ENCODE peak calls at places on chromosome 1, in five cellular contexts. R is transverse colon; C is AG04449; J is gastrocnemius medialis; N is CD8-positive, alpha-beta T cell. E is an unnamed sample.
A peak's percentile ranks its signal among the peaks of the same experiment; 100 is the strongest.

GRCh38 chr1:58815680-58816071 is 31.8 kb upstream of the JUN start:
- DNase-seq in R (peak; percentile 77), C (no peak), J (peak; percentile 4), N (no peak), E (peak; percentile 62)

GRCh38 chr1:81827942-81828341 is 27.2 kb downstream of the ADGRL2 start:
- DNase-seq in R (no peak), C (no peak), J (no peak), N (no peak), E (no peak)

GRCh38 chr1:35112668-35113067 is 33.5 kb downstream of the ZMYM1 start:
- DNase-seq in R (no peak), C (no peak), J (no peak), N (no peak), E (no peak)

GRCh38 chr1:56034847-56035483 is 544.4 kb downstream of the PLPP3 start:
- DNase-seq in R (no peak), C (no peak), J (no peak), N (no peak), E (no peak)

GRCh38 chr1:107244734-107245495 is 104.1 kb downstream of the NTNG1 start:
- DNase-seq in R (no peak), C (no peak), J (no peak), N (no peak), E (no peak)

GRCh38 chr1:46862348-46862747 is 63.5 kb downstream of the CYP4B1 start:
- DNase-seq in R (no peak), C (no peak), J (no peak), N (no peak), E (no peak)

GRCh38 chr1:228314658-228315483 is 91.8 kb downstream of the TRIM11 start:
- DNase-seq in R (no peak), C (no peak), J (peak; percentile 55), N (no peak), E (no peak)

GRCh38 chr1:114585221-114585620 is 3.8 kb upstream of the BCAS2 start:
- DNase-seq in R (no peak), C (peak; percentile 7), J (no peak), N (no peak), E (no peak)

GRCh38 chr1:218755128-218755527 is 410.0 kb downstream of the TGFB2 start:
- DNase-seq in R (no peak), C (no peak), J (no peak), N (no peak), E (no peak)

GRCh38 chr1:233394860-233395717 is 67.6 kb downstream of the MAP3K21 start:
- DNase-seq in R (no peak), C (peak; percentile 10), J (no peak), N (no peak), E (peak; percentile 81)

GRCh38 chr1:228989992-228990827 is 254.9 kb downstream of the RHOU start:
- DNase-seq in R (peak; percentile 49), C (no peak), J (peak; percentile 57), N (no peak), E (no peak)

GRCh38 chr1:180198186-180198585 is 31.9 kb upstream of the LHX4 start:
- DNase-seq in R (no peak), C (no peak), J (no peak), N (no peak), E (peak; percentile 14)

GRCh38 chr1:93979718-93980319 is 70.6 kb upstream of the GCLM start:
- DNase-seq in R (peak; percentile 54), C (no peak), J (no peak), N (no peak), E (no peak)

GRCh38 chr1:172177849-172178248 is 242.6 kb upstream of the C1orf105 start:
- DNase-seq in R (no peak), C (no peak), J (no peak), N (no peak), E (no peak)

GRCh38 chr1:239367417-239367816 is 19.0 kb upstream of the CHRM3 start:
- DNase-seq in R (no peak), C (no peak), J (no peak), N (no peak), E (no peak)

GRCh38 chr1:111241797-111242196 is 14.3 kb downstream of the CHI3L2 start:
- DNase-seq in R (no peak), C (no peak), J (no peak), N (no peak), E (no peak)

GRCh38 chr1:1599919-1600860 is at the start of gene FNDC10:
- DNase-seq in R (no peak), C (no peak), J (no peak), N (peak; percentile 22), E (no peak)

GRCh38 chr1:184272178-184272866 is 114.5 kb upstream of the C1orf21 start:
- DNase-seq in R (no peak), C (no peak), J (no peak), N (no peak), E (no peak)

GRCh38 chr1:211948377-211948776 is 87.0 kb downstream of the INTS7 start:
- DNase-seq in R (no peak), C (no peak), J (no peak), N (no peak), E (no peak)

GRCh38 chr1:47812848-47813508 is 184.2 kb downstream of the TRABD2B start:
- DNase-seq in R (no peak), C (no peak), J (no peak), N (no peak), E (no peak)

GRCh38 chr1:85121744-85122143 is 73.4 kb upstream of the MCOLN3 start:
- DNase-seq in R (no peak), C (no peak), J (no peak), N (no peak), E (no peak)

GRCh38 chr1:18515120-18515667 is 34.5 kb downstream of the KLHDC7A start:
- DNase-seq in R (no peak), C (no peak), J (no peak), N (no peak), E (no peak)

GRCh38 chr1:233945573-233945972 is 41.1 kb downstream of the SLC35F3 start:
- DNase-seq in R (no peak), C (no peak), J (no peak), N (no peak), E (peak; percentile 21)

GRCh38 chr1:70205076-70205436 is 323 bp downstream of the LRRC40 start:
- DNase-seq in R (no peak), C (no peak), J (no peak), N (no peak), E (peak; percentile 3)

GRCh38 chr1:42165511-42166210 is 1.1 kb upstream of the GUCA2A start:
- DNase-seq in R (peak; percentile 94), C (no peak), J (no peak), N (no peak), E (peak; percentile 89)

GRCh38 chr1:202234331-202235002 is 40.9 kb downstream of the LGR6 start:
- DNase-seq in R (no peak), C (peak; percentile 49), J (no peak), N (no peak), E (no peak)

GRCh38 chr1:87279966-87280535 is 48.6 kb upstream of the LMO4 start:
- DNase-seq in R (no peak), C (no peak), J (no peak), N (no peak), E (peak; percentile 16)

GRCh38 chr1:183019860-183020259 is 3.4 kb upstream of the LAMC1 start:
- DNase-seq in R (no peak), C (no peak), J (no peak), N (no peak), E (peak; percentile 71)

GRCh38 chr1:99877568-99877967 is 27.4 kb downstream of the AGL start:
- DNase-seq in R (no peak), C (no peak), J (no peak), N (no peak), E (no peak)

GRCh38 chr1:14756617-14757259 is 158.3 kb downstream of the KAZN start:
- DNase-seq in R (no peak), C (no peak), J (no peak), N (no peak), E (no peak)

GRCh38 chr1:46333300-46334029 is 7.1 kb upstream of the NSUN4 start:
- DNase-seq in R (no peak), C (no peak), J (no peak), N (no peak), E (peak; percentile 49)

DNA sequence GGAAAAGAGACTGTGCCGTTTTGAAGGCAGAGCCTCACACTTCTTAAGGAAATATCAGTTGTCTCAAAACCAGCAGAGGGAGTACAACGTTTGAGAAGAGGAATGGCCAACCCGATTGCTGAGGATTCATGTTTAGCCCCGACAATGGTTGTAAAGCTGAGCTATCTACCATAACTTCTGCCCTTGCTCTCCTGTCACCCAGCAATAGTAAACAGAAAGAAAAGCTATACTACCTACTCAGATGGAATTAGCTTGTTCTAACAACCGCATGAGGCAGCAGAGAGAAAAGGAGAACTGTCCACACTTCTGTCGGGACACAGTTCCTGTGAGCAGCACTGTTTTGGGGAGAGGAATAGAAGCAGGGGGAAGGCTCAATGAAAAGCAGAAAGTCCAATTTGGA is 91.2 kb downstream of the SLC45A1 start:
- DNase-seq in R (peak; percentile 30), C (no peak), J (no peak), N (no peak), E (peak; percentile 14)
- TF ChIP-seq CTCF in R (peak; percentile 75), C (peak; percentile 35), J (no peak), N (peak; percentile 15), E (peak; percentile 24)

GRCh38 chr1:54794401-54795099 is 6.6 kb downstream of the TTC22 start:
- DNase-seq in R (peak; percentile 81), C (no peak), J (no peak), N (no peak), E (no peak)

GRCh38 chr1:54795100-54795665 is 5.9 kb downstream of the TTC22 start:
- DNase-seq in R (no peak), C (no peak), J (no peak), N (no peak), E (no peak)

GRCh38 chr1:54792686-54793282 is 8.3 kb downstream of the TTC22 start:
- DNase-seq in R (no peak), C (no peak), J (no peak), N (no peak), E (no peak)

GRCh38 chr1:54788462-54788861 is 12.7 kb downstream of the TTC22 start:
- DNase-seq in R (no peak), C (no peak), J (no peak), N (no peak), E (no peak)

GRCh38 chr1:54791880-54792522 is 9.1 kb downstream of the TTC22 start:
- DNase-seq in R (no peak), C (no peak), J (no peak), N (no peak), E (peak; percentile 55)
- TF ChIP-seq CTCF in R (peak; percentile 71), C (peak; percentile 22), J (no peak), N (peak; percentile 39), E (peak; percentile 64)

GRCh38 chr1:226444901-226445300 is 37.0 kb upstream of the PARP1 start:
- DNase-seq in R (peak; percentile 57), C (no peak), J (no peak), N (peak; percentile 83), E (no peak)
- TF ChIP-seq CTCF in R (no peak), C (no peak), J (no peak), N (peak; percentile 44), E (no peak)

GRCh38 chr1:174720618-174721017 is 272.9 kb downstream of the GPR52 start:
- DNase-seq in R (no peak), C (no peak), J (no peak), N (no peak), E (no peak)

GRCh38 chr1:174726880-174727585 is 272.7 kb upstream of the CACYBP start:
- DNase-seq in R (no peak), C (no peak), J (no peak), N (no peak), E (no peak)

GRCh38 chr1:174723815-174724214 is 275.9 kb upstream of the CACYBP start:
- DNase-seq in R (no peak), C (no peak), J (no peak), N (no peak), E (no peak)

GRCh38 chr1:174721246-174721645 is 273.5 kb downstream of the GPR52 start:
- DNase-seq in R (no peak), C (no peak), J (no peak), N (no peak), E (no peak)

GRCh38 chr1:174726167-174726879 is 273.4 kb upstream of the CACYBP start:
- DNase-seq in R (no peak), C (no peak), J (no peak), N (no peak), E (peak; percentile 36)
- TF ChIP-seq CTCF in R (peak; percentile 46), C (peak; percentile 20), J (no peak), N (peak; percentile 60), E (peak; percentile 69)